ENCODE peak calls at places on chromosomes 7 and 10, in five cellular contexts. One of them, this sample, is unnamed.

GRCh38 chr10:8336629-8337331 is 282.3 kb downstream of the GATA3 start:
- DNase-seq in cardiac muscle cell: no peak
- DNase-seq in astrocyte of the spinal cord: no peak
- DNase-seq in retinal pigment epithelial cell: no peak
- DNase-seq in lower lobe of right lung: no peak
- DNase-seq in this sample: no peak

GRCh38 chr7:80686576-80686975 is 48.1 kb downstream of the CD36 start:
- DNase-seq in cardiac muscle cell: peak
- DNase-seq in astrocyte of the spinal cord: no peak
- DNase-seq in retinal pigment epithelial cell: no peak
- DNase-seq in lower lobe of right lung: no peak
- DNase-seq in this sample: no peak

GRCh38 chr7:154299736-154300135 is 247.5 kb downstream of the DPP6 start:
- DNase-seq in cardiac muscle cell: no peak
- DNase-seq in astrocyte of the spinal cord: no peak
- DNase-seq in retinal pigment epithelial cell: no peak
- DNase-seq in lower lobe of right lung: no peak
- DNase-seq in this sample: no peak

GRCh38 chr7:10401793-10402192 is 571.9 kb upstream of the PHF14 start:
- DNase-seq in cardiac muscle cell: no peak
- DNase-seq in astrocyte of the spinal cord: no peak
- DNase-seq in retinal pigment epithelial cell: no peak
- DNase-seq in lower lobe of right lung: no peak
- DNase-seq in this sample: no peak

GRCh38 chr7:19920200-19920599 is 146.8 kb upstream of the TMEM196 start:
- DNase-seq in cardiac muscle cell: peak
- DNase-seq in astrocyte of the spinal cord: peak
- DNase-seq in retinal pigment epithelial cell: no peak
- DNase-seq in lower lobe of right lung: no peak
- DNase-seq in this sample: no peak

GRCh38 chr10:15710455-15710854 is 9.3 kb downstream of the ITGA8 start:
- DNase-seq in cardiac muscle cell: no peak
- DNase-seq in astrocyte of the spinal cord: no peak
- DNase-seq in retinal pigment epithelial cell: no peak
- DNase-seq in lower lobe of right lung: no peak
- DNase-seq in this sample: no peak

GRCh38 chr10:104069610-104070009 is 16.1 kb downstream of the COL17A1 start:
- DNase-seq in cardiac muscle cell: no peak
- DNase-seq in astrocyte of the spinal cord: no peak
- DNase-seq in retinal pigment epithelial cell: no peak
- DNase-seq in lower lobe of right lung: no peak
- DNase-seq in this sample: no peak

GRCh38 chr10:13673165-13673564 is 86.4 kb downstream of the PRPF18 start:
- DNase-seq in cardiac muscle cell: no peak
- DNase-seq in astrocyte of the spinal cord: no peak
- DNase-seq in retinal pigment epithelial cell: no peak
- DNase-seq in lower lobe of right lung: no peak
- DNase-seq in this sample: no peak

GRCh38 chr10:14056545-14057332 is 274.0 kb downstream of the FRMD4A start:
- DNase-seq in cardiac muscle cell: peak
- DNase-seq in astrocyte of the spinal cord: peak
- DNase-seq in retinal pigment epithelial cell: peak
- DNase-seq in lower lobe of right lung: no peak
- DNase-seq in this sample: no peak

GRCh38 chr10:103443475-103444185 is 8.5 kb downstream of the CALHM2 start:
- DNase-seq in cardiac muscle cell: no peak
- DNase-seq in astrocyte of the spinal cord: no peak
- DNase-seq in retinal pigment epithelial cell: no peak
- DNase-seq in lower lobe of right lung: no peak
- DNase-seq in this sample: peak

GRCh38 chr10:30052062-30052461 is 7.3 kb downstream of the JCAD start:
- DNase-seq in cardiac muscle cell: no peak
- DNase-seq in astrocyte of the spinal cord: no peak
- DNase-seq in retinal pigment epithelial cell: no peak
- DNase-seq in lower lobe of right lung: no peak
- DNase-seq in this sample: no peak

GRCh38 chr10:21926949-21927348 is 76.6 kb downstream of the DNAJC1 start:
- DNase-seq in cardiac muscle cell: peak
- DNase-seq in astrocyte of the spinal cord: peak
- DNase-seq in retinal pigment epithelial cell: peak
- DNase-seq in lower lobe of right lung: no peak
- DNase-seq in this sample: no peak

GRCh38 chr7:66549466-66549865 is 79.2 kb upstream of the KCTD7 start:
- DNase-seq in cardiac muscle cell: no peak
- DNase-seq in astrocyte of the spinal cord: no peak
- DNase-seq in retinal pigment epithelial cell: no peak
- DNase-seq in lower lobe of right lung: no peak
- DNase-seq in this sample: no peak

GRCh38 chr10:42593284-42593683 is 45.1 kb downstream of the ZNF33B start:
- DNase-seq in cardiac muscle cell: no peak
- DNase-seq in astrocyte of the spinal cord: peak
- DNase-seq in retinal pigment epithelial cell: no peak
- DNase-seq in lower lobe of right lung: no peak
- DNase-seq in this sample: no peak

GRCh38 chr10:121539757-121540156 is 58.5 kb downstream of the FGFR2 start:
- DNase-seq in cardiac muscle cell: no peak
- DNase-seq in astrocyte of the spinal cord: no peak
- DNase-seq in retinal pigment epithelial cell: no peak
- DNase-seq in lower lobe of right lung: no peak
- DNase-seq in this sample: no peak

GRCh38 chr10:1413823-1414222 is 323.5 kb downstream of the ADARB2 start:
- DNase-seq in cardiac muscle cell: no peak
- DNase-seq in astrocyte of the spinal cord: no peak
- DNase-seq in retinal pigment epithelial cell: no peak
- DNase-seq in lower lobe of right lung: no peak
- DNase-seq in this sample: no peak

DNA sequence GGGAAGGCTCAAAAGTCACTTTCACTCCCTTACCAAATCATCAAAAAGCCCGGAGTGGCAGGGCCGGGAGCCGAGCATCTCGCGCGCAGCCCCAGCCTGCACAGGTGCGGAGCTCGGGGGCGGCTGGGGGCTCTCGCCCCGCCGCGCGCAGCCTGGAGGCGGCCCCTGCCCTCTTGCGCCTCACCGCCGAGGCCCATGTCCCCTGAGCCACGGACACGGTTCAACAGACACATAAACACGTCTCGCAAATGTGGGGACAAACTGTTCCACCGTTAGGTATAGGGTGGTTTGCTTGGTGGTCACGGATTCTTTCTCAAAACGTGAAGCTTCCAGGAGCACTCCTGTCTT is 701 bp downstream of the GSAP start:
- DNase-seq in cardiac muscle cell: no peak
- DNase-seq in astrocyte of the spinal cord: no peak
- DNase-seq in retinal pigment epithelial cell: no peak
- DNase-seq in lower lobe of right lung: peak
- DNase-seq in this sample: peak
- H3K4me3 ChIP-seq in cardiac muscle cell: peak
- H3K4me3 ChIP-seq in astrocyte of the spinal cord: peak
- H3K4me3 ChIP-seq in retinal pigment epithelial cell: peak
- H3K4me3 ChIP-seq in lower lobe of right lung: peak
- H3K4me3 ChIP-seq in this sample: peak

GRCh38 chr7:131164025-131164899 is 163.4 kb upstream of the MKLN1 start:
- DNase-seq in cardiac muscle cell: peak
- DNase-seq in astrocyte of the spinal cord: peak
- DNase-seq in retinal pigment epithelial cell: no peak
- DNase-seq in lower lobe of right lung: no peak
- DNase-seq in this sample: no peak
- H3K4me3 ChIP-seq in cardiac muscle cell: no peak
- H3K4me3 ChIP-seq in astrocyte of the spinal cord: no peak
- H3K4me3 ChIP-seq in retinal pigment epithelial cell: no peak
- H3K4me3 ChIP-seq in lower lobe of right lung: no peak
- H3K4me3 ChIP-seq in this sample: no peak

GRCh38 chr7:28348631-28349030 is 63.7 kb upstream of the CREB5 start:
- DNase-seq in cardiac muscle cell: no peak
- DNase-seq in astrocyte of the spinal cord: no peak
- DNase-seq in retinal pigment epithelial cell: no peak
- DNase-seq in lower lobe of right lung: no peak
- DNase-seq in this sample: no peak

GRCh38 chr7:28346972-28347371 is 65.3 kb upstream of the CREB5 start:
- DNase-seq in cardiac muscle cell: no peak
- DNase-seq in astrocyte of the spinal cord: no peak
- DNase-seq in retinal pigment epithelial cell: no peak
- DNase-seq in lower lobe of right lung: no peak
- DNase-seq in this sample: no peak

GRCh38 chr7:28349637-28350036 is 62.7 kb upstream of the CREB5 start:
- DNase-seq in cardiac muscle cell: no peak
- DNase-seq in astrocyte of the spinal cord: no peak
- DNase-seq in retinal pigment epithelial cell: no peak
- DNase-seq in lower lobe of right lung: no peak
- DNase-seq in this sample: no peak

GRCh38 chr7:28347462-28347861 is 64.9 kb upstream of the CREB5 start:
- DNase-seq in cardiac muscle cell: peak
- DNase-seq in astrocyte of the spinal cord: no peak
- DNase-seq in retinal pigment epithelial cell: no peak
- DNase-seq in lower lobe of right lung: no peak
- DNase-seq in this sample: no peak

DNA sequence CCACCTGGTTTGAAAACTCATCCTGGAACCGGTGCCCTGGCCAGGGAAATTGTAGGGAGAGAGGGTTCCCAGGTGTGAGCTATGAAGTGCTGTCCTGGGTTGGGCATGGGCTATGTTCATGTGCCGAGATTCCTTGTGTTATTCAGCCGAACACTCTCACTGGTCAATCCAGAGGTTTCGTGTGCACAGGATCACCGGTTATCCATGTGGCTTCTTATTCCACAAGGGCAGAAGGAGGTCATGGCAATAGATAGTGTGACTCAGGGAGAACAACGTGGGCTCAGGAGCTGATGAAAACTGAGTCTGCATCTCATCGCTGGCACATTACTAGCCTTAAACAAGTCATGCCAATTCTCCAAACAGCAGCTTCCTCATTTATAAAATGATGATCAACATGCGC is 64.4 kb upstream of the CREB5 start:
- DNase-seq in cardiac muscle cell: peak
- DNase-seq in astrocyte of the spinal cord: no peak
- DNase-seq in retinal pigment epithelial cell: no peak
- DNase-seq in lower lobe of right lung: no peak
- DNase-seq in this sample: no peak
- H3K4me3 ChIP-seq in cardiac muscle cell: no peak
- H3K4me3 ChIP-seq in astrocyte of the spinal cord: no peak
- H3K4me3 ChIP-seq in retinal pigment epithelial cell: no peak
- H3K4me3 ChIP-seq in lower lobe of right lung: no peak
- H3K4me3 ChIP-seq in this sample: no peak

GRCh38 chr7:64574481-64575159 is 11.7 kb upstream of the ZNF680 start:
- DNase-seq in cardiac muscle cell: peak
- DNase-seq in astrocyte of the spinal cord: peak
- DNase-seq in retinal pigment epithelial cell: no peak
- DNase-seq in lower lobe of right lung: no peak
- DNase-seq in this sample: peak
- H3K4me3 ChIP-seq in cardiac muscle cell: peak
- H3K4me3 ChIP-seq in astrocyte of the spinal cord: peak
- H3K4me3 ChIP-seq in retinal pigment epithelial cell: peak
- H3K4me3 ChIP-seq in lower lobe of right lung: peak
- H3K4me3 ChIP-seq in this sample: peak

GRCh38 chr10:132606536-132607316 is 69.1 kb downstream of the INPP5A start:
- DNase-seq in cardiac muscle cell: peak
- DNase-seq in astrocyte of the spinal cord: no peak
- DNase-seq in retinal pigment epithelial cell: no peak
- DNase-seq in lower lobe of right lung: no peak
- DNase-seq in this sample: peak

GRCh38 chr10:132607491-132607890 is 69.9 kb downstream of the INPP5A start:
- DNase-seq in cardiac muscle cell: no peak
- DNase-seq in astrocyte of the spinal cord: no peak
- DNase-seq in retinal pigment epithelial cell: no peak
- DNase-seq in lower lobe of right lung: no peak
- DNase-seq in this sample: no peak

GRCh38 chr10:132604686-132605085 is 67.1 kb downstream of the INPP5A start:
- DNase-seq in cardiac muscle cell: no peak
- DNase-seq in astrocyte of the spinal cord: no peak
- DNase-seq in retinal pigment epithelial cell: no peak
- DNase-seq in lower lobe of right lung: no peak
- DNase-seq in this sample: peak

GRCh38 chr10:132605390-132605789 is 67.8 kb downstream of the INPP5A start:
- DNase-seq in cardiac muscle cell: no peak
- DNase-seq in astrocyte of the spinal cord: no peak
- DNase-seq in retinal pigment epithelial cell: no peak
- DNase-seq in lower lobe of right lung: no peak
- DNase-seq in this sample: no peak

DNA sequence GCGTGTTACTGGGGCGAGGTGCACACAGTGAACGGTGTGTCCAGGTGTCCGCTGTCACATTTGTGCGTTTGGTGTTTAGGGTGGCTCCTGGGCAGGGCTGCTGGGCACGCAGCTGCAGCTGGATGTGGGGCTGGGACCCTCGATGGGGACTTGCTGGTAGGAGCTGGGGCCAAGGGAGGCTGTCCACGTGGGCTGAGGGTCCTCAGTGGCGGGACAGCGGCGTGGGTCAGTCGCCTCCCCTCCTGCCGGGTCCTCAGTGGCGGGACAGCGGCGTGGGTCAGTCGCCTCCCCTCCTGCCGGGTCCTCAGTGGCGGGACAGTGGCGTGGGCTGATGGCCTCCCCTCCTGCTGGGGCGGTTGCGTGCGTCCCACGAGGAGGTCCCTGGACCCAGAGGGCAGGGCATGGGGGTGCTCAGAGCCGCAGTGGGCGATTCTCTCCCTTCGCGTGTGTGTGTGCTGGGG is 68.5 kb downstream of the INPP5A start:
- DNase-seq in cardiac muscle cell: no peak
- DNase-seq in astrocyte of the spinal cord: no peak
- DNase-seq in retinal pigment epithelial cell: no peak
- DNase-seq in lower lobe of right lung: no peak
- DNase-seq in this sample: no peak
- H3K4me3 ChIP-seq in cardiac muscle cell: no peak
- H3K4me3 ChIP-seq in astrocyte of the spinal cord: no peak
- H3K4me3 ChIP-seq in retinal pigment epithelial cell: no peak
- H3K4me3 ChIP-seq in lower lobe of right lung: no peak
- H3K4me3 ChIP-seq in this sample: no peak

GRCh38 chr7:157576415-157576814 is 239.6 kb downstream of the DNAJB6 start:
- DNase-seq in cardiac muscle cell: no peak
- DNase-seq in astrocyte of the spinal cord: no peak
- DNase-seq in retinal pigment epithelial cell: no peak
- DNase-seq in lower lobe of right lung: peak
- DNase-seq in this sample: peak
- H3K4me3 ChIP-seq in cardiac muscle cell: no peak
- H3K4me3 ChIP-seq in astrocyte of the spinal cord: no peak
- H3K4me3 ChIP-seq in retinal pigment epithelial cell: no peak
- H3K4me3 ChIP-seq in lower lobe of right lung: peak
- H3K4me3 ChIP-seq in this sample: no peak